ENCODE peak calls at places on chromosomes 12 and 14, in five cellular contexts. I is fibroblast of pulmonary artery, B is HFFc6, Y is body of pancreas, T is pancreas. H is an unnamed sample.
A peak's percentile ranks its signal among the peaks of the same experiment; 100 is the strongest.

GRCh38 chr14:30450620-30451019 is 108.3 kb upstream of the G2E3 start:
- DNase-seq in I (no peak), B (peak; percentile 11), Y (no peak), T (no peak), H (peak; percentile 29)

GRCh38 chr12:99915251-99916082 is 69.3 kb downstream of the ANKS1B start:
- DNase-seq in I (peak; percentile 5), B (peak; percentile 85), Y (no peak), T (no peak), H (no peak)

GRCh38 chr12:81078469-81079196 is 754 bp downstream of the ACSS3 start:
- DNase-seq in I (peak; percentile 64), B (peak; percentile 0), Y (peak; percentile 20), T (no peak), H (peak; percentile 15)

GRCh38 chr12:1047898-1048660 is 57.1 kb downstream of the ERC1 start:
- DNase-seq in I (no peak), B (no peak), Y (peak; percentile 7), T (no peak), H (no peak)

GRCh38 chr14:59482120-59482434 is 2.1 kb downstream of the L3HYPDH start:
- DNase-seq in I (no peak), B (no peak), Y (no peak), T (no peak), H (no peak)

GRCh38 chr14:78950654-78951053 is 780.5 kb downstream of the NRXN3 start:
- DNase-seq in I (peak; percentile 65), B (peak; percentile 38), Y (no peak), T (no peak), H (no peak)

GRCh38 chr14:62138593-62138992 is 376.4 kb downstream of the SNAPC1 start:
- DNase-seq in I (peak; percentile 11), B (no peak), Y (peak; percentile 4), T (no peak), H (no peak)

GRCh38 chr14:30272848-30273563 is 286.0 kb upstream of the G2E3 start:
- DNase-seq in I (no peak), B (no peak), Y (no peak), T (no peak), H (no peak)

GRCh38 chr12:105417732-105418131 is 87.2 kb downstream of the C12orf75 start:
- DNase-seq in I (no peak), B (no peak), Y (no peak), T (no peak), H (no peak)
- TF ChIP-seq CTCF in I (no peak), B (peak; percentile 55), Y (no peak), T (no peak), H (no peak)

GRCh38 chr12:7989827-7990491 is 42.6 kb upstream of the FOXJ2 start:
- DNase-seq in I (peak; percentile 23), B (no peak), Y (peak; percentile 72), T (no peak), H (no peak)

GRCh38 chr12:7994731-7995205 is 37.7 kb upstream of the FOXJ2 start:
- DNase-seq in I (peak; percentile 79), B (peak; percentile 96), Y (no peak), T (no peak), H (no peak)

GRCh38 chr12:7995266-7995963 is 37.1 kb upstream of the FOXJ2 start:
- DNase-seq in I (peak; percentile 90), B (peak; percentile 92), Y (peak; percentile 88), T (peak; percentile 63), H (peak; percentile 69)
- TF ChIP-seq CTCF in I (peak; percentile 68), B (peak; percentile 94), Y (peak; percentile 89), T (peak; percentile 76), H (peak; percentile 85)

GRCh38 chr14:94713115-94713514 is 56.8 kb downstream of the GSC start:
- DNase-seq in I (no peak), B (no peak), Y (no peak), T (no peak), H (no peak)

GRCh38 chr14:94706132-94706531 is 63.8 kb downstream of the GSC start:
- DNase-seq in I (no peak), B (no peak), Y (no peak), T (no peak), H (no peak)

GRCh38 chr14:94707494-94707893 is 62.4 kb downstream of the GSC start:
- DNase-seq in I (no peak), B (no peak), Y (no peak), T (no peak), H (no peak)

DNA sequence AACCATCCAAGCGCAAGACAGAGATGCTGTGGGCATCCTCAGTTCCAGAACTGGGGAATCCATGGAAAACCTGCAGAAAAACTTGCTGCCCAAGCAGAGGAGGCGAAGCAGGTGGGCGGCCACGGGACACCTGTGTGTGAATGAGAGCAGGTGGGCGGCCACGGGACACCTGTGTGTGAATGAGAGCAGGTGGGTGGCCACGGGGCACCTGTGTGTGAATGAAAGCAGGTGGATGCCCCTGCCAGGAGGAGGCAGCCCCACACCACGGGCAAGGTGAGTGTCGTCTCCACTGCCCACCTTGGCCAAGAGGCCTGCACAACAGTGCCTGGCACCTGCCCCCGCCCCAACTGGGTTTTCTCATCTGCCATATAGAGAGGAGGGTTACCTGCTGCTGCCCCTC is 59.2 kb downstream of the GSC start:
- DNase-seq in I (no peak), B (no peak), Y (no peak), T (no peak), H (no peak)
- TF ChIP-seq CTCF in I (no peak), B (no peak), Y (no peak), T (no peak), H (no peak)

GRCh38 chr14:102086972-102087761 is at the start of gene HSP90AA1:
- DNase-seq in I (peak; percentile 93), B (peak; percentile 90), Y (peak; percentile 94), T (peak; percentile 100), H (peak; percentile 90)
- TF ChIP-seq CTCF in I (no peak), B (peak; percentile 40), Y (peak; percentile 37), T (no peak), H (no peak)

DNA sequence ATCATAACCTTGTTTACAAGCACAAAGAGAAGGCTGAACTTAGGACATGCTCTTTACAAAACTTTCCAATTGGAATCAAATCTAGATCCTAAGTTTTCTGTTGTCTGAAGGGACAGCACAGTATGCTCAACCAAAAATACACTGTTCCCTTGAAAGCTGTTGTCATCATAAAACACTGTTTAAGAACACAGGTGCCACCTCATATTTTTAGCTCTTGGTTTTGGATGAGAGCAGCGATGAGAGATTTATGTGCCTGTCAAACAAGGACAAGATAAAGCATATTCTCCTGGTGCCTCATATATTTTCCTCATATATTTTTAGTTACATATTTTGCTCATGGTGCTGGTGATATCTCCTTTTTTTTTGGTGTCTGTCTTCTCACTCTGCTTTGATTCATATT is 788.4 kb downstream of the AACS start:
- DNase-seq in I (no peak), B (no peak), Y (no peak), T (no peak), H (no peak)
- TF ChIP-seq CTCF in I (no peak), B (no peak), Y (no peak), T (no peak), H (no peak)

DNA sequence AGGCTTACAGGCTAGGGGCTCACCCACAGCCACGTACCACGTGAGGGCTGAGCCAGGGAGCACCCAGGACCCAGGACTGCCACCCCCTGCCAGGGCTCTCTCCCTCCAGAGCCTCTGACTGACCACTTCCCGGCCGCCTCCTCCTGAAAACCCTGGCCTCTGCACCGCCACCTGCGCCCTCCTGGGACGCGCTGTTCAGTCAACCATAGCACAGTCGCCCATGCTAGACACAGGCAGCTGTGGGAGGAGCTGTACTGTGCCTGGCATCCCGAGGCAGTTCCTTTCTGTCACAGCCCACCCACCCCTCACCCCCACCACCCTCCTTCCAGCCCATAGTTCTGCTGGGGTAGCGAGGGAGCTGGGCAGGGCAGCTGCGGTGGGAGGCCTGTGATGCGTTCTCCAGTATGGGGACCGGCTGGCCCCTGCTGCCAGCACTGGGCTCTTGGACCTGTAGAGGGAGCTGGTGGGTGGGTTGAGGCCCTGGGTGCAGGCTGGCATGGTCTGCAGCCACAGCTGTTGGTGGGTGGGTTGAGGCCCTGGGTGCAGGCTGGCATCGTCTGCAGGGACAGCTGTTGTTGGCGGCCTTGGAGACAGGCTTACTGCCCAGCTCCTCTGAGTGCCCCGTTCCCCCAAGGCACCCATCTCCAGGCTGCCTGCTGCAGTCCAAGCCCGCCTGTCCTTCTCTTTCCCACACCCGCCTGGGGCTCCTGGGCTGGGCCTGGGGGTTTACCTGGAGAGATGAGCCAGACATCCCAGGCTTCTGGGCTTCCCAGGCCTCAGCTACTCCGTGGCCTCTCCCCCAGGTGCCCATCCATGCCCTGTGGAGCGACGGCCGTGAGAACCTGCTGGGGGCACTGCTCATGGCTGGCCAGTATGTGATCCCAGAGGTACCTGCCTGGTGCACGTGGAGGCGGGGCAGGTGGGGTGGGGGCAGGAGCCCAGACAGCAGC is 11.5 kb downstream of the ASPG start:
- DNase-seq in I (no peak), B (no peak), Y (no peak), T (peak; percentile 51), H (no peak)
- TF ChIP-seq CTCF in I (no peak), B (peak; percentile 29), Y (no peak), T (no peak), H (no peak)

GRCh38 chr12:60112063-60112462 is 516.2 kb downstream of the SLC16A7 start:
- DNase-seq in I (no peak), B (no peak), Y (no peak), T (no peak), H (no peak)

GRCh38 chr12:60101715-60102114 is 505.9 kb downstream of the SLC16A7 start:
- DNase-seq in I (peak; percentile 6), B (peak; percentile 69), Y (no peak), T (no peak), H (no peak)

GRCh38 chr12:60100852-60101251 is 505.0 kb downstream of the SLC16A7 start:
- DNase-seq in I (no peak), B (no peak), Y (no peak), T (no peak), H (no peak)

GRCh38 chr12:60107992-60108391 is 512.2 kb downstream of the SLC16A7 start:
- DNase-seq in I (no peak), B (no peak), Y (no peak), T (no peak), H (no peak)

GRCh38 chr12:60106207-60106606 is 510.4 kb downstream of the SLC16A7 start:
- DNase-seq in I (peak; percentile 49), B (peak; percentile 48), Y (no peak), T (no peak), H (no peak)
- TF ChIP-seq CTCF in I (peak; percentile 45), B (peak; percentile 73), Y (peak; percentile 35), T (no peak), H (peak; percentile 24)

DNA sequence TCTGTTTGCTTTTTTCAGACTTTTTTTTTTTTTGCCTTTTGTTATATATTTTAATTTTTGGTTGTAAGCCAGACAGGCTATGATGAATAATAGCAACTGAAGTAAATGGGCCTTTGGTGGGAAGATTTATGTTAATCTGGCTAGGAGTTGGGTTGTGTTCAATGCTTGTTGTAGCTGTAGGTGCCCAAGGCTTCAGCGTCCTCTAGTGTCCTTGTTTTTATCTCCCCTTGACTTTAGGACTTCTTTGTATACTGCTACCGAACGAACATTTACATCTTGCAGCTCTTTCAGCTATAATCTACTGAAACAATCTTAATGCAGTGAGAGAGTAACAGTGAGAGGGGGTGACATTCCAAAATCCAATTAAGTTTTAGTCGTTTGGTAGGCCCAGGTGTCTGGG is 848.4 kb upstream of the FBXO33 start:
- DNase-seq in I (no peak), B (no peak), Y (no peak), T (no peak), H (no peak)
- TF ChIP-seq CTCF in I (no peak), B (no peak), Y (no peak), T (no peak), H (no peak)